ENCODE peak calls at places on chromosomes 5 and 9, in ten cellular contexts. T is brain microvascular endothelial cell, W is hepatocyte, H is choroid plexus epithelial cell, O is fibroblast of villous mesenchyme, Y is fibroblast of pulmonary artery, U is left lung, X is fibroblast of mammary gland, G is astrocyte of the cerebellum, B is AG09309. N is an unnamed sample.

GRCh38 chr9:114108016-114108833 is 9.1 kb upstream of the KIF12 start:
- DNase-seq in Y (peak), G (peak), X (peak), W (peak), T (peak), U (peak), B (no peak), O (peak), H (peak), N (peak)

GRCh38 chr9:98329904-98330303 is 74.5 kb upstream of the TBC1D2 start:
- DNase-seq in O (no peak), H (no peak), Y (no peak), G (no peak), W (no peak), T (no peak), X (no peak), U (no peak), B (no peak), N (no peak)

GRCh38 chr9:134886413-134886913 is 5.9 kb downstream of the FCN2 start:
- DNase-seq in G (no peak), B (no peak), H (no peak), Y (no peak), U (peak), T (no peak), X (no peak), W (no peak), O (no peak), N (no peak)

GRCh38 chr5:143573568-143574170 is 170.2 kb upstream of the NR3C1 start:
- DNase-seq in W (no peak), X (no peak), T (no peak), U (no peak), H (no peak), G (no peak), B (no peak), O (no peak), Y (no peak), N (no peak)

GRCh38 chr5:135157421-135158314 is 123.6 kb upstream of the PITX1 start:
- DNase-seq in Y (no peak), O (no peak), T (no peak), G (no peak), B (no peak), U (no peak), W (no peak), X (no peak), H (no peak), N (no peak)

GRCh38 chr5:33403187-33403586 is 37.6 kb upstream of the TARS1 start:
- DNase-seq in Y (no peak), H (no peak), W (no peak), G (no peak), O (no peak), T (no peak), B (no peak), U (no peak), X (no peak), N (no peak)

GRCh38 chr9:132031869-132032583 is 47.6 kb downstream of the MED27 start:
- DNase-seq in Y (no peak), W (no peak), X (no peak), G (no peak), H (no peak), U (no peak), O (no peak), B (no peak), T (no peak), N (no peak)

GRCh38 chr5:33891731-33892418 is at the start of gene ADAMTS12:
- DNase-seq in G (no peak), H (peak), W (peak), O (peak), X (peak), Y (peak), B (no peak), T (peak), U (peak), N (peak)

GRCh38 chr9:120890415-120891254 is 13.6 kb upstream of the PHF19 start:
- DNase-seq in B (no peak), Y (no peak), X (no peak), O (peak), U (no peak), G (no peak), T (no peak), W (no peak), H (no peak), N (no peak)

GRCh38 chr5:160197341-160198147 is 31.8 kb upstream of the FABP6 start:
- DNase-seq in Y (peak), B (no peak), T (peak), X (peak), U (no peak), H (peak), G (no peak), W (peak), O (peak), N (peak)

GRCh38 chr5:41057231-41057630 is 13.9 kb downstream of the MROH2B start:
- DNase-seq in O (no peak), T (no peak), X (no peak), U (no peak), H (peak), G (no peak), W (no peak), Y (peak), B (no peak), N (peak)

GRCh38 chr5:178114325-178115135 is 1.2 kb downstream of the N4BP3 start:
- DNase-seq in U (peak), G (no peak), Y (no peak), W (no peak), T (no peak), X (no peak), B (no peak), O (no peak), H (no peak), N (no peak)

GRCh38 chr5:15785636-15786035 is 285.7 kb downstream of the FBXL7 start:
- DNase-seq in O (no peak), H (no peak), X (no peak), T (no peak), W (no peak), B (no peak), G (no peak), Y (no peak), U (no peak), N (no peak)

GRCh38 chr9:137269231-137269772 is 8.2 kb upstream of the TOR4A start:
- DNase-seq in X (no peak), W (peak), Y (no peak), G (no peak), B (no peak), T (peak), U (peak), H (peak), O (peak), N (peak)

GRCh38 chr9:13919386-13919785 is 394.6 kb downstream of the NFIB start:
- DNase-seq in H (no peak), O (no peak), T (no peak), B (no peak), X (no peak), Y (no peak), W (no peak), U (no peak), G (no peak), N (no peak)

GRCh38 chr9:21576331-21577189 is 94.4 kb upstream of the IFNE start:
- DNase-seq in Y (peak), T (peak), W (peak), B (peak), G (peak), U (no peak), O (peak), X (peak), H (peak), N (peak)

GRCh38 chr5:22372376-22372775 is 480.8 kb downstream of the CDH12 start:
- DNase-seq in G (no peak), Y (peak), U (peak), X (peak), T (no peak), H (no peak), O (no peak), B (no peak), W (peak), N (no peak)

GRCh38 chr9:87494970-87495471 is 2.6 kb upstream of the DAPK1 start:
- DNase-seq in H (no peak), T (no peak), X (peak), Y (no peak), O (peak), W (no peak), U (no peak), G (no peak), B (no peak), N (no peak)

GRCh38 chr5:137263319-137263718 is 235.8 kb downstream of the SPOCK1 start:
- DNase-seq in W (peak), G (no peak), Y (no peak), H (no peak), X (no peak), B (no peak), O (no peak), U (no peak), T (no peak), N (no peak)

GRCh38 chr5:131005963-131006684 is 158.9 kb downstream of the HINT1 start:
- DNase-seq in O (peak), T (no peak), W (peak), Y (no peak), H (peak), G (no peak), B (no peak), U (no peak), X (peak), N (no peak)
- TF ChIP-seq CTCF in O (peak), T (peak), W (peak), Y (no peak), H (no peak), G (no peak), B (peak), U (no peak), X (peak), N (no peak)

DNA sequence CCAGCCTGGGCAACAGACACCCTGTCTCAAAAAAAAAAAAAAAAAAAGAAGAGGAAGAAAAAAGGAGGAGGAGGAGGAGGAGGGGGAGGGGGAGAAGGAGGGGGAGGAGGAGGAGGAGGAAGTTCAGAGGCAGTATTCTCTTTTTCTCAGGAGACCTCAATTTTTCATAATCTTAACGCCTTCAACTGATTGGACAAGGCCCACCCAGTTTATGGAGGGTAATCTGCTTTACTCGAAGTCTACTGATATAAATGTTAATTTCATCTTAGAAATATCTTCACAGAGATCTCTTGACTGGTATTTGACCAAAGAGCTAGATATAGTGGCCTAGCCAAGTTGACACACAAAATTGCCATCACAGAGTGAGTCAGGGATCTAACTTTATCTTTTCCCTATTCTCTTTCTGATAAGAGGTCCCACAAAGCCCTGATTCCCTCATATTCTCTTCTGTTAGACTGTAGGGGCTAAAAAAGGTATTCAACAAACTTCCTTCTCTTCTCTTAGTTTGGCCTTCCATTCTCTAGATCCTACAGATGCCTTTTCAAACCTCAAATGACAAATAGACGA is 115.5 kb upstream of the ABCA1 start:
- DNase-seq in H (no peak), Y (no peak), T (no peak), U (no peak), G (no peak), O (no peak), B (no peak), W (no peak), X (no peak), N (no peak)
- H3K4me3 ChIP-seq in H (no peak), Y (no peak), T (no peak), U (no peak), G (no peak), O (no peak), B (no peak), W (no peak), X (no peak), N (no peak)

GRCh38 chr5:142108432-142109355 is at the start of gene NDFIP1:
- DNase-seq in B (no peak), O (peak), W (peak), X (peak), U (peak), G (peak), H (peak), T (peak), Y (peak), N (peak)
- TF ChIP-seq CTCF in B (no peak), O (no peak), W (peak), X (no peak), U (no peak), G (no peak), H (no peak), T (no peak), Y (no peak), N (no peak)

GRCh38 chr5:141319699-141320098 is 885 bp downstream of the TAF7 start:
- DNase-seq in Y (no peak), W (no peak), O (no peak), X (no peak), H (no peak), B (no peak), G (no peak), T (no peak), U (no peak), N (no peak)
- H3K4me3 ChIP-seq in Y (peak), W (peak), O (peak), X (peak), H (peak), B (peak), G (peak), T (peak), U (peak), N (peak)